ENCODE peak calls at places on chromosomes 6 and 20, in four cellular contexts. G is sciatic nerve; I is aorta; N is activated T-helper 2 cell treated with anti-CD3 and anti-CD28 coated beads, Interferon-gamma antibody, Interleukin-2, Interleukin-4, amounts not matched to agents 10 μg/mL and 5 μg/mL and 100 μg/mL, durations not matched to agents 14 hours and 24 hours and 36 hours. S is an unnamed sample.

GRCh38 chr6:110332281-110332680 is 25.9 kb downstream of the METTL24 start:
- DNase-seq in N (no peak), I (no peak), G (no peak), S (no peak)

GRCh38 chr20:62550087-62550565 is 74.3 kb upstream of the GATA5 start:
- DNase-seq in N (no peak), I (no peak), G (no peak), S (peak; percentile 78)

GRCh38 chr6:117448732-117449131 is 23.0 kb upstream of the ROS1 start:
- DNase-seq in G (no peak), I (no peak), N (no peak), S (no peak)

GRCh38 chr6:146357578-146358340 is 185.9 kb upstream of the RAB32 start:
- DNase-seq in N (no peak), I (no peak), G (no peak), S (no peak)

GRCh38 chr20:24987244-24987643 is 5.3 kb downstream of the APMAP start:
- DNase-seq in N (no peak), I (no peak), G (no peak), S (no peak)

GRCh38 chr6:145906144-145906543 is 58.0 kb downstream of the SHPRH start:
- DNase-seq in N (no peak), I (no peak), G (no peak), S (no peak)

GRCh38 chr20:57397693-57398108 is 6.5 kb downstream of the RBM38 start:
- DNase-seq in I (peak; percentile 68), G (no peak), N (no peak), S (peak; percentile 26)

GRCh38 chr20:51495921-51496545 is 46.5 kb downstream of the NFATC2 start:
- DNase-seq in N (no peak), I (no peak), G (no peak), S (no peak)

GRCh38 chr6:41286544-41287346 is at the start of gene TREM1:
- DNase-seq in I (peak; percentile 76), G (no peak), N (no peak), S (peak; percentile 43)

GRCh38 chr20:47509685-47510084 is 8.0 kb downstream of the NCOA3 start:
- DNase-seq in I (no peak), N (no peak), G (no peak), S (no peak)

GRCh38 chr20:51184289-51184688 is 161.4 kb upstream of the KCNG1 start:
- DNase-seq in N (no peak), G (no peak), I (no peak), S (no peak)

GRCh38 chr20:16206817-16207216 is 366.4 kb downstream of the KIF16B start:
- DNase-seq in I (no peak), N (no peak), G (no peak), S (no peak)

GRCh38 chr6:149334201-149334600 is 16.7 kb downstream of the TAB2 start:
- DNase-seq in N (no peak), I (no peak), G (no peak), S (no peak)

GRCh38 chr6:148508401-148509151 is 165.9 kb downstream of the SASH1 start:
- DNase-seq in N (no peak), I (no peak), G (no peak), S (no peak)

GRCh38 chr6:4925580-4925979 is 78.3 kb downstream of the RPP40 start:
- DNase-seq in N (no peak), G (no peak), I (no peak), S (no peak)

GRCh38 chr6:149393002-149393679 is 6.9 kb upstream of the SUMO4 start:
- DNase-seq in G (no peak), I (no peak), N (no peak), S (no peak)

GRCh38 chr20:59120919-59121318 is 42.7 kb upstream of the ZNF831 start:
- DNase-seq in I (no peak), N (no peak), G (no peak), S (no peak)

GRCh38 chr20:61840661-61841455 is 224.8 kb downstream of the TAF4 start:
- DNase-seq in N (no peak), I (no peak), G (no peak), S (no peak)

GRCh38 chr20:1810926-1811620 is 84.1 kb upstream of the SIRPA start:
- DNase-seq in G (no peak), I (peak; percentile 69), N (no peak), S (peak; percentile 44)